ENCODE peak calls at places on chromosomes 12 and 14, in nine cellular contexts. F is brain microvascular endothelial cell; U is right atrium auricular region; S is pancreas; K is NT2/D1; B is CD8-positive, alpha-beta memory T cell; T is uterus; C is neuronal stem cell; R is BJ. D is an unnamed sample.

GRCh38 chr12:74624206-74624605 is 86.6 kb downstream of the ATXN7L3B start:
- DNase-seq in R (no peak), F (no peak), C (no peak), T (no peak), S (no peak), U (no peak), B (no peak), K (no peak), D (no peak)

GRCh38 chr14:87615822-87616679 is 376.9 kb downstream of the GALC start:
- DNase-seq in S (no peak), U (no peak), C (peak; percentile 64), T (peak; percentile 43), B (no peak), R (no peak), K (peak; percentile 52), F (peak; percentile 1), D (peak; percentile 35)

GRCh38 chr12:107163413-107163812 is 70.1 kb upstream of the CRY1 start:
- DNase-seq in R (no peak), F (no peak), S (no peak), U (no peak), B (no peak), K (no peak), T (no peak), C (no peak), D (no peak)

GRCh38 chr12:67441736-67442346 is 172.7 kb downstream of the CAND1 start:
- DNase-seq in R (no peak), B (peak; percentile 81), T (peak; percentile 84), S (peak; percentile 90), U (peak; percentile 94), C (peak; percentile 69), K (peak; percentile 78), F (peak; percentile 83), D (peak; percentile 81)

GRCh38 chr14:73188501-73188903 is 48.8 kb upstream of the PAPLN start:
- DNase-seq in C (no peak), K (no peak), T (no peak), S (no peak), F (peak; percentile 63), R (no peak), B (no peak), U (no peak), D (no peak)

GRCh38 chr12:31861360-31861759 is 97.9 kb upstream of the RESF1 start:
- DNase-seq in T (no peak), C (no peak), B (no peak), R (no peak), F (no peak), K (no peak), S (no peak), U (no peak), D (no peak)

GRCh38 chr14:32711103-32711680 is 227.5 kb upstream of the NPAS3 start:
- DNase-seq in B (no peak), U (no peak), C (peak; percentile 39), R (no peak), T (no peak), S (no peak), F (peak; percentile 63), K (peak; percentile 13), D (no peak)

GRCh38 chr12:989751-990278 is 1.2 kb upstream of the ERC1 start:
- DNase-seq in R (peak; percentile 35), K (no peak), S (no peak), C (peak; percentile 21), B (no peak), U (peak; percentile 61), T (peak; percentile 22), F (peak; percentile 60), D (no peak)

GRCh38 chr12:11477110-11477509 is 81.7 kb upstream of the PRB2 start:
- DNase-seq in U (no peak), K (peak; percentile 68), F (no peak), R (no peak), C (no peak), B (no peak), T (no peak), S (no peak), D (no peak)

GRCh38 chr14:31266437-31267331 is 59.1 kb upstream of the HECTD1 start:
- DNase-seq in F (no peak), T (no peak), C (no peak), B (no peak), R (no peak), U (no peak), S (no peak), K (no peak), D (no peak)

GRCh38 chr12:25386823-25387134 is 136.1 kb upstream of the KRAS start:
- DNase-seq in T (no peak), B (no peak), U (no peak), C (no peak), K (no peak), R (no peak), S (no peak), F (no peak), D (no peak)

GRCh38 chr12:91928501-91928900 is 217.1 kb downstream of the BTG1 start:
- DNase-seq in T (no peak), U (no peak), F (no peak), R (no peak), C (no peak), B (no peak), S (no peak), K (no peak), D (no peak)

GRCh38 chr12:43540474-43540873 is 11.5 kb downstream of the ADAMTS20 start:
- DNase-seq in C (no peak), F (no peak), B (no peak), T (no peak), U (no peak), S (no peak), R (no peak), K (no peak), D (no peak)

GRCh38 chr12:132686831-132687210 is 321 bp downstream of the POLE start:
- DNase-seq in F (no peak), S (peak; percentile 71), T (no peak), K (no peak), U (no peak), R (no peak), B (no peak), C (no peak), D (no peak)

GRCh38 chr12:119692410-119692809 is 24.5 kb downstream of the PRKAB1 start:
- DNase-seq in C (no peak), U (no peak), R (no peak), B (no peak), F (no peak), K (no peak), T (no peak), S (no peak), D (no peak)

GRCh38 chr12:88756153-88756552 is 175.9 kb upstream of the KITLG start:
- DNase-seq in U (no peak), B (no peak), R (no peak), S (no peak), F (no peak), T (no peak), C (no peak), K (no peak), D (no peak)

GRCh38 chr14:49052516-49052915 is 533.7 kb downstream of the RPS29 start:
- DNase-seq in T (no peak), C (no peak), F (peak; percentile 1), B (no peak), K (no peak), U (no peak), S (no peak), R (no peak), D (no peak)

GRCh38 chr12:49825360-49825970 is 2.7 kb downstream of the NCKAP5L start:
- DNase-seq in B (no peak), S (no peak), C (no peak), K (no peak), R (no peak), F (peak; percentile 37), T (no peak), U (peak; percentile 76), D (no peak)
- H3K4me3 ChIP-seq in B (no peak overlapping the region), S (no peak overlapping the region), C (no peak overlapping the region), K (no peak overlapping the region), R (no peak overlapping the region), F (peak overlapping the region; percentile 15), T (no peak overlapping the region), U (no peak overlapping the region), D (no peak overlapping the region)

GRCh38 chr14:76191297-76191696 is 39.6 kb downstream of the GPATCH2L start:
- DNase-seq in C (no peak), K (no peak), B (no peak), T (no peak), U (no peak), S (no peak), R (no peak), F (no peak), D (peak; percentile 31)

GRCh38 chr14:76181546-76181945 is 29.8 kb downstream of the GPATCH2L start:
- DNase-seq in B (no peak), U (no peak), K (no peak), C (no peak), S (no peak), R (no peak), T (no peak), F (no peak), D (no peak)

DNA sequence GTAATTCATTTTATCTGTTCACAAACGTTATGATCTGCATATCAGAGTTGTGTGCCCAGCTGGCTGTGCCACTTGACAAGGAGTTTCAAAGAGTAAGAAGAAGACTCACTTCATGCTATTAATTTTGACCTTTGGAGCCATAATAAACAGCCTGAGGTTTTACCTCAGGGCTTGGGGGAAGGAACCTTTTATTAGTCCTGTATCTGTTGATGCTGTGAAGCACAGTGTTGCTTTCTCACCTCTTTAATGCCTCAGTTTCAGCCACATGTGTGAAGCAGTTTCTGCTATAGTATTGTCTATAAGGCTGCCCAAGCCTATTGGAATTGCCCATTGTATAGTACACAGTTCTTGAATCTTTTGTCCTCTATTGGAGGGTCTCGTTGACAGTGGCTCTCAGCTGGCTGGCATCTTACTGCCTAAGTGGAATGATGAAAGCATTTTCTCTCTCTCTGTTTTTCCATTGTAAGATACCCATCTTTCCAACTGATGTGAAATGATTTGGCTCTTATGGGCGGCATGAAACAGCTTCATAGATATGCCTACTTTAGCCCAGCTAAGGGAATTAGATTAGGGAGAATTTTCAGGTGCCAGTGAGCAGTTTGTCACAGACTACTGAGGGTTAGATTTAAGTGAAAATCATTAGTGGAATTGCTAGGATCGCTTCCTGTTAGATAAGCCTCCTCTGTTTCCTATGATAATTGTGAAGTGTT is 34.8 kb downstream of the GPATCH2L start:
- DNase-seq in B (no peak), R (no peak), S (no peak), F (no peak), K (no peak), C (no peak), U (no peak), T (no peak), D (no peak)
- H3K36me3 ChIP-seq in B (peaks cover 9% of the 10 kb centered on the region), R (peaks cover 8% of the 10 kb centered on the region), S (peaks cover 26% of the 10 kb centered on the region), F (peaks cover 25% of the 10 kb centered on the region), K (peaks cover 50% of the 10 kb centered on the region), C (peaks cover 5% of the 10 kb centered on the region), U (peaks cover 60% of the 10 kb centered on the region), T (no peaks in the 10 kb centered on the region), D (peaks cover 13% of the 10 kb centered on the region)

GRCh38 chr14:100566119-100566518 is 21.1 kb downstream of the BEGAIN start:
- DNase-seq in C (no peak), U (no peak), T (no peak), S (peak; percentile 97), R (no peak), F (no peak), B (no peak), K (no peak), D (no peak)
- H3K4me3 ChIP-seq in C (no peak overlapping the region), U (no peak overlapping the region), T (no peak overlapping the region), S (no peak overlapping the region), R (no peak overlapping the region), F (no peak overlapping the region), B (no peak overlapping the region), K (no peak overlapping the region), D (no peak overlapping the region)

DNA sequence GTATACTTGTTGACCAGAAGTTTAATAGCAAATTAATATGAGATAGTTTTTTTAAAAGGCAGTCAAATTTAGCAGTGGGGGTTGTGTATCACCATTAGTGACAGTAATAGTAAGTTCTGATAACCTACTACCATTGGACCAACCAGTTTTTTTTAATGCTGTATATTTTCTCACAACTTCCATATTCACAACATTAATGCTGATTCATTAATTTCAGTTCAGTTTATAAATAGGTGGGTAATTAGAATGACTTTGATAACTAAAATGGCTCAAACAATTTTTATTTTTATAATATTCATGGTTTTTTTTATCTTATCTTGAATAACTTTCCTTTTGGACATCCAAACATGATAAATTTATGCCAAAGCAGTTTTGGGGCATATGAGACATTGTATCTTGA is 13.8 kb downstream of the TMX1 start:
- DNase-seq in R (no peak), B (no peak), C (no peak), T (no peak), K (no peak), U (no peak), F (no peak), S (no peak), D (no peak)
- H3K36me3 ChIP-seq in R (peaks cover 1% of the 10 kb centered on the region), B (peaks cover 16% of the 10 kb centered on the region), C (peaks cover 3% of the 10 kb centered on the region), T (no peaks in the 10 kb centered on the region), K (peaks cover 49% of the 10 kb centered on the region), U (peaks cover 51% of the 10 kb centered on the region), F (peaks cover 38% of the 10 kb centered on the region), S (no peaks in the 10 kb centered on the region), D (peaks cover 9% of the 10 kb centered on the region)

D was measured in lung.